ENCODE peak calls at places on chromosomes 6 and 20, in five cellular contexts. One of them, this sample, is unnamed.

GRCh38 chr6:17490724-17491123 is 97.3 kb downstream of the CAP2 start:
- DNase-seq in activated T-helper 1 cell treated with anti-CD3 and anti-CD28 coated beads, Interleukin-2, amount 50 U/mL, for 16 hours: no peak
- DNase-seq in GM12865: peak
- DNase-seq in stomach: no peak
- DNase-seq in Kasumi-1: no peak
- DNase-seq in this sample: no peak

GRCh38 chr20:56893206-56893605 is 264.1 kb downstream of the TFAP2C start:
- DNase-seq in activated T-helper 1 cell treated with anti-CD3 and anti-CD28 coated beads, Interleukin-2, amount 50 U/mL, for 16 hours: no peak
- DNase-seq in GM12865: peak
- DNase-seq in stomach: no peak
- DNase-seq in Kasumi-1: no peak
- DNase-seq in this sample: no peak

GRCh38 chr20:21564127-21564773 is 50.4 kb upstream of the NKX2-2 start:
- DNase-seq in activated T-helper 1 cell treated with anti-CD3 and anti-CD28 coated beads, Interleukin-2, amount 50 U/mL, for 16 hours: no peak
- DNase-seq in GM12865: no peak
- DNase-seq in stomach: no peak
- DNase-seq in Kasumi-1: no peak
- DNase-seq in this sample: no peak

GRCh38 chr6:148771212-148771601 is 24.4 kb downstream of the UST start:
- DNase-seq in activated T-helper 1 cell treated with anti-CD3 and anti-CD28 coated beads, Interleukin-2, amount 50 U/mL, for 16 hours: no peak
- DNase-seq in GM12865: no peak
- DNase-seq in stomach: peak
- DNase-seq in Kasumi-1: no peak
- DNase-seq in this sample: no peak

GRCh38 chr20:59584278-59584925 is 19.9 kb upstream of the PHACTR3 start:
- DNase-seq in activated T-helper 1 cell treated with anti-CD3 and anti-CD28 coated beads, Interleukin-2, amount 50 U/mL, for 16 hours: no peak
- DNase-seq in GM12865: no peak
- DNase-seq in stomach: no peak
- DNase-seq in Kasumi-1: no peak
- DNase-seq in this sample: no peak

GRCh38 chr6:149336529-149336928 is 19.0 kb downstream of the TAB2 start:
- DNase-seq in activated T-helper 1 cell treated with anti-CD3 and anti-CD28 coated beads, Interleukin-2, amount 50 U/mL, for 16 hours: no peak
- DNase-seq in GM12865: peak
- DNase-seq in stomach: no peak
- DNase-seq in Kasumi-1: no peak
- DNase-seq in this sample: no peak

GRCh38 chr6:136113736-136114173 is 136.4 kb downstream of the MTFR2 start:
- DNase-seq in activated T-helper 1 cell treated with anti-CD3 and anti-CD28 coated beads, Interleukin-2, amount 50 U/mL, for 16 hours: no peak
- DNase-seq in GM12865: no peak
- DNase-seq in stomach: no peak
- DNase-seq in Kasumi-1: peak
- DNase-seq in this sample: no peak

GRCh38 chr6:163634514-163635171 is 220.1 kb downstream of the QKI start:
- DNase-seq in activated T-helper 1 cell treated with anti-CD3 and anti-CD28 coated beads, Interleukin-2, amount 50 U/mL, for 16 hours: no peak
- DNase-seq in GM12865: no peak
- DNase-seq in stomach: no peak
- DNase-seq in Kasumi-1: no peak
- DNase-seq in this sample: no peak

GRCh38 chr6:56688521-56688920 is 45.8 kb upstream of the DST start:
- DNase-seq in activated T-helper 1 cell treated with anti-CD3 and anti-CD28 coated beads, Interleukin-2, amount 50 U/mL, for 16 hours: no peak
- DNase-seq in GM12865: no peak
- DNase-seq in stomach: no peak
- DNase-seq in Kasumi-1: no peak
- DNase-seq in this sample: no peak

GRCh38 chr6:46850781-46851180 is 57.6 kb downstream of the MEP1A start:
- DNase-seq in activated T-helper 1 cell treated with anti-CD3 and anti-CD28 coated beads, Interleukin-2, amount 50 U/mL, for 16 hours: no peak
- DNase-seq in GM12865: no peak
- DNase-seq in stomach: no peak
- DNase-seq in Kasumi-1: no peak
- DNase-seq in this sample: no peak

GRCh38 chr6:146149770-146150169 is 120.9 kb downstream of the GRM1 start:
- DNase-seq in activated T-helper 1 cell treated with anti-CD3 and anti-CD28 coated beads, Interleukin-2, amount 50 U/mL, for 16 hours: no peak
- DNase-seq in GM12865: no peak
- DNase-seq in stomach: no peak
- DNase-seq in Kasumi-1: no peak
- DNase-seq in this sample: no peak

GRCh38 chr6:75863001-75863400 is 114.0 kb downstream of the MYO6 start:
- DNase-seq in activated T-helper 1 cell treated with anti-CD3 and anti-CD28 coated beads, Interleukin-2, amount 50 U/mL, for 16 hours: no peak
- DNase-seq in GM12865: no peak
- DNase-seq in stomach: no peak
- DNase-seq in Kasumi-1: no peak
- DNase-seq in this sample: no peak

GRCh38 chr6:14079433-14079832 is 38.1 kb upstream of the CD83 start:
- DNase-seq in activated T-helper 1 cell treated with anti-CD3 and anti-CD28 coated beads, Interleukin-2, amount 50 U/mL, for 16 hours: no peak
- DNase-seq in GM12865: no peak
- DNase-seq in stomach: no peak
- DNase-seq in Kasumi-1: no peak
- DNase-seq in this sample: no peak

This sample was measured in omental fat pad.